ENCODE peak calls at places on chromosomes 12 and 14, in nine cellular contexts. M is hepatocyte, X is stomach, W is heart left ventricle, H is heart right ventricle, I is H1, Y is right cardiac atrium, Q is upper lobe of left lung, U is upper lobe of right lung. E is an unnamed sample. For H3K9me3, the result is how much of the 10 kb centered on the place peaks cover.

GRCh38 chr12:108327621-108328371 is 11.3 kb downstream of the CMKLR1 start:
- DNase-seq in M (no peak), X (no peak), W (peak), H (no peak), I (no peak), Y (peak), Q (no peak), U (no peak), E (no peak)

GRCh38 chr14:103073367-103073875 is 10.6 kb upstream of the LBHD2 start:
- DNase-seq in M (no peak), X (no peak), W (no peak), H (no peak), I (no peak), Y (no peak), Q (peak), U (peak), E (no peak)

GRCh38 chr12:123834845-123835244 is 72.7 kb downstream of the DNAH10 start:
- DNase-seq in M (no peak), X (no peak), W (no peak), H (no peak), I (no peak), Y (no peak), Q (no peak), U (no peak), E (no peak)

GRCh38 chr12:111175404-111175803 is 193.5 kb downstream of the PHETA1 start:
- DNase-seq in M (no peak), X (no peak), W (no peak), H (no peak), I (no peak), Y (no peak), Q (no peak), U (no peak), E (no peak)

GRCh38 chr14:58985786-58986185 is 202.7 kb upstream of the DAAM1 start:
- DNase-seq in M (no peak), X (no peak), W (no peak), H (no peak), I (no peak), Y (no peak), Q (no peak), U (no peak), E (no peak)

GRCh38 chr12:67909091-67909531 is 80.1 kb upstream of the IFNG-AS1 start:
- DNase-seq in M (no peak), X (no peak), W (no peak), H (no peak), I (no peak), Y (no peak), Q (no peak), U (no peak), E (no peak)

GRCh38 chr14:100691395-100692025 is 35.2 kb upstream of the DLK1 start:
- DNase-seq in M (no peak), X (no peak), W (no peak), H (no peak), I (no peak), Y (no peak), Q (peak), U (no peak), E (no peak)

GRCh38 chr14:91980157-91980556 is 32.7 kb upstream of the FBLN5 start:
- DNase-seq in M (peak), X (no peak), W (no peak), H (no peak), I (no peak), Y (no peak), Q (no peak), U (no peak), E (peak)

GRCh38 chr14:60206249-60206670 is 41.1 kb upstream of the DHRS7 start:
- DNase-seq in M (no peak), X (no peak), W (no peak), H (no peak), I (no peak), Y (no peak), Q (no peak), U (no peak), E (peak)

GRCh38 chr12:9925746-9926393 is 6.3 kb downstream of the CLEC2A start:
- DNase-seq in M (peak), X (no peak), W (no peak), H (no peak), I (peak), Y (no peak), Q (no peak), U (no peak), E (peak)

GRCh38 chr12:94718114-94718513 is 67.8 kb upstream of the TMCC3 start:
- DNase-seq in M (no peak), X (no peak), W (no peak), H (no peak), I (no peak), Y (no peak), Q (no peak), U (no peak), E (no peak)

GRCh38 chr14:23153891-23154796 is 29.3 kb downstream of the SLC7A8 start:
- DNase-seq in M (peak), X (peak), W (peak), H (peak), I (no peak), Y (peak), Q (peak), U (peak), E (peak)

GRCh38 chr12:131085125-131085815 is 131.6 kb downstream of the ADGRD1 start:
- DNase-seq in M (no peak), X (peak), W (no peak), H (peak), I (no peak), Y (peak), Q (no peak), U (peak), E (no peak)

GRCh38 chr12:56084958-56085543 is 5.1 kb downstream of the ERBB3 start:
- DNase-seq in M (peak), X (peak), W (no peak), H (no peak), I (no peak), Y (no peak), Q (no peak), U (no peak), E (peak)

GRCh38 chr12:89475203-89475990 is 49.2 kb downstream of the GALNT4 start:
- DNase-seq in M (no peak), X (no peak), W (no peak), H (no peak), I (no peak), Y (no peak), Q (no peak), U (no peak), E (no peak)

GRCh38 chr14:101922866-101923265 is 41.5 kb upstream of the DYNC1H1 start:
- DNase-seq in M (no peak), X (no peak), W (no peak), H (no peak), I (no peak), Y (no peak), Q (no peak), U (no peak), E (no peak)

GRCh38 chr12:14955876-14956811 is 5.3 kb downstream of the ARHGDIB start:
- DNase-seq in M (no peak), X (no peak), W (no peak), H (no peak), I (no peak), Y (no peak), Q (no peak), U (no peak), E (no peak)

GRCh38 chr14:72742682-72743195 is 151.2 kb downstream of the DPF3 start:
- DNase-seq in M (no peak), X (peak), W (no peak), H (no peak), I (no peak), Y (no peak), Q (no peak), U (no peak), E (no peak)

GRCh38 chr12:116687888-116688287 is 50.0 kb downstream of the SPRING1 start:
- DNase-seq in M (peak), X (no peak), W (peak), H (peak), I (peak), Y (peak), Q (no peak), U (no peak), E (no peak)

GRCh38 chr12:104340917-104341611 is 37.5 kb downstream of the EID3 start:
- DNase-seq in M (no peak), X (no peak), W (no peak), H (no peak), I (no peak), Y (no peak), Q (no peak), U (no peak), E (no peak)

GRCh38 chr12:5066251-5066650 is 22.6 kb downstream of the KCNA5 start:
- DNase-seq in M (no peak), X (no peak), W (no peak), H (no peak), I (no peak), Y (no peak), Q (no peak), U (no peak), E (no peak)

GRCh38 chr12:132527186-132527882 is 37.4 kb downstream of the FBRSL1 start:
- DNase-seq in M (no peak), X (no peak), W (no peak), H (no peak), I (no peak), Y (no peak), Q (peak), U (no peak), E (no peak)

GRCh38 chr12:6070472-6071257 is 53.8 kb downstream of the VWF start:
- DNase-seq in M (peak), X (no peak), W (no peak), H (no peak), I (no peak), Y (no peak), Q (no peak), U (no peak), E (peak)

GRCh38 chr12:6323995-6324711 is 13.7 kb downstream of the PLEKHG6 start:
- DNase-seq in M (no peak), X (no peak), W (no peak), H (no peak), I (no peak), Y (no peak), Q (no peak), U (no peak), E (no peak)

GRCh38 chr12:122085006-122085405 is 6.5 kb downstream of the MLXIP start:
- DNase-seq in M (no peak), X (no peak), W (no peak), H (no peak), I (no peak), Y (no peak), Q (no peak), U (no peak), E (no peak)

GRCh38 chr12:122080149-122081107 is 1.9 kb downstream of the MLXIP start:
- DNase-seq in M (peak), X (peak), W (peak), H (no peak), I (no peak), Y (peak), Q (no peak), U (peak), E (no peak)

GRCh38 chr12:122081697-122082221 is 3.2 kb downstream of the MLXIP start:
- DNase-seq in M (peak), X (no peak), W (peak), H (peak), I (no peak), Y (peak), Q (no peak), U (peak), E (peak)

GRCh38 chr12:122081108-122081696 is 2.6 kb downstream of the MLXIP start:
- DNase-seq in M (no peak), X (no peak), W (peak), H (no peak), I (no peak), Y (no peak), Q (no peak), U (no peak), E (no peak)

DNA sequence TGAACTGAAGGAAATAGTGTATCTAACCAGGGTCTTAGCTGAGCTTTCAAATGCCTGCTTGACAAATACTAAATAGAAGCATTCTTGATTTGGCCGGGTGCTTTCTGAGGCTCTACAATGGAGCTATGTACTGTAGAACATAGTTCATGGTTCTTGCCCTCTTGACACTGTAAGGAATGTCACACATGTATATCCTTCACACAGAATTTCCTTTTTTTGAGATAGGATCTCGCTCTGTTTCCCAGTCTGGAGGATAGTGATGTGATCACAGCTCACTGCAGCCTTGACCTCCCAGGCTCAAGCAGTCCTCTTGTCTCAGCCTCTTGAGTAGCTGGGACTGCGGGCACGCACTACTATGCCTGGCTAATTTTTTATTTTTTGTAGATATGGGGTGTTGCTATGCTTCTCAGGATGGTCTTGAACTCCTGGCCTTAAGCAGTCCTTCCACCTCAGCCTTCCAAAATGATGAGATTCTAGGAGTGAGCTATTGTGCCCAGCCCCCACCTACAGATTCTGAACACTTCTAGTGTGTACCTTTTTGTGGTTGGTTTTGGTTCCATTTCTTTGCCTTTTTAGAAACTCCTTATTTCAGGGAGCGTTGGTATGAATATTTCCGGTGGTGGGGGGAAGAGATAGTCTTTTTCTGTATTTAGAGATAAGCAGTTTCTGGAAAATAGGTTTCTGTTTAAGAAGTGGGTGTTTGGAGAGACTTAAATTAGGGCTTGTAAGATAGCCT is 4.2 kb downstream of the MLXIP start:
- DNase-seq in M (no peak), X (no peak), W (no peak), H (no peak), I (no peak), Y (no peak), Q (no peak), U (peak), E (no peak)
- H3K27ac ChIP-seq in M (peak), X (peak), W (peak), H (no peak), I (no peak), Y (no peak), Q (peak), U (peak), E (no peak)

DNA sequence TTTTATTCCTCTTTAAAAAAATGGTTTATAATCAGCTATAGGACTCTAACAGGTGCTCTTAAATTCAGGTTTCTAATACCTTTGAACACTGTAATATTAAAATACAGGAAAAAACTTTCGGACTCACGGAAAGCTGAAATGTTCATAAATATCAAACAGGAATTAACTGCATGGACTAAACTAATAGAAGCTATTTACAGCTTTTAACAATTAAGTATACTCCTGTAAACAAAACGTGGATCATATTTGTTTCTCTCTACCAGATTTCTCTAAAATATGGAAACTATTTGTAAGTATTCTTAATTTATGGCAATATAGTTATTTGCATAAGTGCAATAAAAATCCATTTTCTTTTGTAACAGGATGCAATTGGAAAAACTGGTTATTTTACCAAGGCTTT is 108.9 kb upstream of the RESF1 start:
- DNase-seq in M (no peak), X (no peak), W (no peak), H (no peak), I (no peak), Y (no peak), Q (no peak), U (no peak), E (no peak)
- H3K9me3 ChIP-seq in M (under half), X (under half), W (under half), H (under half), I (under half), Y (under half), Q (under half), U (under half), E (under half)

GRCh38 chr14:94021416-94022157 is 4.6 kb upstream of the OTUB2 start:
- DNase-seq in M (no peak), X (no peak), W (no peak), H (no peak), I (no peak), Y (no peak), Q (no peak), U (no peak), E (no peak)
- H3K27ac ChIP-seq in M (no peak), X (no peak), W (no peak), H (no peak), I (no peak), Y (no peak), Q (no peak), U (no peak), E (no peak)

DNA sequence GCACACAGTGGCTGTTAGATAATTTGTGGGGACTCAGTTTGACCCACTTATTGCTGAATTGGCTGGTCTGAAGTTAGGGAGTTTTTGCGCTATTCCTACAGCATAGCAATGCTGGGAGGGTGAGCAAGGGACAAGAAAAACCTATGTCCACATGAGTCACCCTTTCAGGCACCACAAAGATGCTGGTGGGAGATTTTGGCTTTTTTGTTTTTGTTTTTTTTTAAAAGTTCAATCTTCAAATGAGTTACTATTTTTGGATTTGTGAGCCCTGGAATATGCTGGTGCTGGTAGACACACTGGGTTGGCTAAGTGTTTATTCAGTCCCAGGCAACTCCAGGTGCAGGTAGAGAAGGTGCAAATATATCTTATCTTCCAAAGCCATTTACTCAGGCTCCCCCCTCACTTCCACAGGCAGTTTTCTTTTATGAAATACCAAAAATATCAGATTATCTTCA is 143.4 kb downstream of the BTG1 start:
- DNase-seq in M (no peak), X (no peak), W (no peak), H (no peak), I (no peak), Y (no peak), Q (no peak), U (no peak), E (no peak)
- H3K9me3 ChIP-seq in M (under half), X (under half), W (under half), H (under half), I (under half), Y (under half), Q (under half), U (under half), E (under half)

GRCh38 chr12:1573960-1574862 is 20.2 kb downstream of the FBXL14 start:
- DNase-seq in M (peak), X (no peak), W (no peak), H (no peak), I (no peak), Y (no peak), Q (no peak), U (no peak), E (no peak)

GRCh38 chr12:1575799-1576401 is 18.5 kb downstream of the FBXL14 start:
- DNase-seq in M (peak), X (no peak), W (no peak), H (no peak), I (no peak), Y (no peak), Q (peak), U (no peak), E (no peak)

GRCh38 chr12:1576410-1577240 is 17.8 kb downstream of the FBXL14 start:
- DNase-seq in M (peak), X (no peak), W (peak), H (peak), I (no peak), Y (peak), Q (no peak), U (no peak), E (peak)

GRCh38 chr12:1575287-1575798 is 19.0 kb downstream of the FBXL14 start:
- DNase-seq in M (no peak), X (no peak), W (no peak), H (no peak), I (no peak), Y (no peak), Q (peak), U (no peak), E (no peak)

GRCh38 chr12:1574863-1575254 is 19.5 kb downstream of the FBXL14 start:
- DNase-seq in M (no peak), X (no peak), W (no peak), H (no peak), I (no peak), Y (no peak), Q (no peak), U (no peak), E (no peak)
- H3K27ac ChIP-seq in M (no peak), X (no peak), W (no peak), H (no peak), I (no peak), Y (no peak), Q (no peak), U (no peak), E (no peak)

E was measured in small intestine.